ENCODE peak calls at places on chromosome 16, in four cellular contexts. O, P, R and B are unnamed samples.

GRCh38 chr16:58365623-58366022 is 26.6 kb upstream of the GINS3 start:
- DNase-seq in P (no peak), R (no peak), O (no peak), B (no peak)

GRCh38 chr16:6016530-6017184 is 919.1 kb upstream of the EEF2KMT start:
- DNase-seq in R (no peak), P (no peak), O (peak), B (peak)

GRCh38 chr16:56679813-56680212 is 2.5 kb upstream of the MT1X start:
- DNase-seq in O (no peak), P (no peak), R (no peak), B (no peak)

GRCh38 chr16:84836234-84836647 is 16.5 kb downstream of the CRISPLD2 start:
- DNase-seq in R (peak), O (peak), P (peak), B (peak)

GRCh38 chr16:27313422-27314160 is at the start of gene IL4R:
- DNase-seq in O (peak), R (peak), P (no peak), B (peak)

GRCh38 chr16:56871172-56871593 is 6.2 kb downstream of the SLC12A3 start:
- DNase-seq in R (no peak), O (peak), P (no peak), B (no peak)

GRCh38 chr16:27377666-27378485 is 24.1 kb upstream of the IL21R start:
- DNase-seq in R (no peak), P (no peak), O (no peak), B (no peak)

GRCh38 chr16:11310997-11311561 is 29.9 kb upstream of the PRM1 start:
- DNase-seq in P (no peak), O (no peak), R (no peak), B (no peak)

GRCh38 chr16:68079616-68080344 is 5.4 kb upstream of the NFATC3 start:
- DNase-seq in R (peak), O (peak), P (no peak), B (no peak)

GRCh38 chr16:15689290-15689689 is 39.2 kb downstream of the NDE1 start:
- DNase-seq in P (no peak), R (no peak), O (peak), B (no peak)

GRCh38 chr16:72221216-72221995 is 49.5 kb upstream of the PMFBP1 start:
- DNase-seq in O (peak), P (no peak), R (no peak), B (no peak)

GRCh38 chr16:72517154-72517553 is 345.2 kb upstream of the PMFBP1 start:
- DNase-seq in P (no peak), R (no peak), O (no peak), B (no peak)

GRCh38 chr16:2814757-2815298 is 2.2 kb upstream of the PRSS21 start:
- DNase-seq in R (peak), O (no peak), P (no peak), B (no peak)

GRCh38 chr16:66036162-66036561 is 330.3 kb upstream of the CDH5 start:
- DNase-seq in O (no peak), R (no peak), P (no peak), B (no peak)

GRCh38 chr16:71781741-71782140 is 26.9 kb downstream of the AP1G1 start:
- DNase-seq in O (peak), R (no peak), P (no peak), B (peak)

GRCh38 chr16:67259705-67260104 is 10.9 kb downstream of the SLC9A5 start:
- DNase-seq in O (no peak), P (no peak), R (peak), B (no peak)

GRCh38 chr16:50928065-50928464 is 186.2 kb downstream of the CYLD start:
- DNase-seq in R (no peak), O (no peak), P (no peak), B (no peak)

GRCh38 chr16:54156349-54156748 is 130.2 kb downstream of the IRX3 start:
- DNase-seq in R (no peak), O (no peak), P (no peak), B (no peak)

GRCh38 chr16:83109736-83110135 is 483.0 kb downstream of the CDH13 start:
- DNase-seq in P (no peak), O (no peak), R (no peak), B (no peak)

GRCh38 chr16:22284637-22285515 is 12.3 kb upstream of the POLR3E start:
- DNase-seq in R (no peak), O (no peak), P (no peak), B (no peak)

GRCh38 chr16:81280393-81280792 is 34.4 kb upstream of the GAN start:
- DNase-seq in R (no peak), O (peak), P (no peak), B (no peak)

GRCh38 chr16:72937360-72937759 is 110.6 kb downstream of the ZFHX3 start:
- DNase-seq in R (peak), O (no peak), P (no peak), B (no peak)

GRCh38 chr16:74740795-74741304 is 33.8 kb downstream of the FA2H start:
- DNase-seq in P (peak), R (peak), O (no peak), B (no peak)

GRCh38 chr16:84379731-84380369 is 11.5 kb downstream of the ATP2C2 start:
- DNase-seq in O (no peak), P (no peak), R (no peak), B (no peak)

GRCh38 chr16:25157476-25157875 is 45.9 kb downstream of the LCMT1 start:
- DNase-seq in P (no peak), R (no peak), O (no peak), B (peak)

GRCh38 chr16:51982715-51983680 is 563.9 kb downstream of the TOX3 start:
- DNase-seq in P (peak), R (no peak), O (peak), B (peak)

GRCh38 chr16:12305847-12306246 is 329.3 kb downstream of the SNX29 start:
- DNase-seq in R (no peak), P (no peak), O (no peak), B (no peak)

GRCh38 chr16:69590590-69590989 is 24.8 kb downstream of the NFAT5 start:
- DNase-seq in R (no peak), P (no peak), O (no peak), B (no peak)

GRCh38 chr16:67649494-67649931 is 4.6 kb downstream of the CARMIL2 start:
- DNase-seq in P (no peak), O (no peak), R (no peak), B (no peak)

DNA sequence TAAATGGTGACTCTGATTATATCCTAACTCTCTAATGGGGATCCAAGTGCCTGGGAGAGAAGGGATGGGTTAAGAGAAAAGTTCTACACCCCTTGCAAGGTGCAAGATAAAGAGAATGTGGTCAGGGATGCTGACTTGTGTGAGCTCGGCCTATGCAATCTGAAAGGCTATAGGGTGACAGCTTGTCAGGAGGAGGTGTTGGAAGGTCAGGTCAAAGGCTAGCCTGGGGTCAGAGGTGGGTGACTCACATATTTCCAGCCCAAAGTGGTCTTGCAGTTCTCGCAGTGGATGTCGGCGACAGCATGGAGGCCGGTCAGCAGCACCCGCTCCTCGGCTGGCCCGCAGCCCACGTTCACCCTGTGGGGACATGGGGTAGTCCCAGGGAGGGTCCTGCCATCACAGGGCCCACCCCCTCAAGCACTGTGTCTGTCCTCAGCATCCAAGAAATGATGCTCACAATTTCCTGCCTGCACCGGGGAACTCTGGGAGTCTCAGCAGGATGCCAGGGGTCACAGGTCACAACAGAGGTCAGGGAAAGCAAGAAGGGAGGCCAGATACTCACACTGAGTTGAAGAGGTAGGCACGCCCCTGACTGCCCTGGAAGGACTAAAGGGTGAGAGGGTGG is 1.4 kb downstream of the YPEL3 start:
- DNase-seq in R (no peak), O (no peak), P (no peak), B (no peak)
- H3K4me3 ChIP-seq in R (peak), O (peak), P (no peak), B (no peak)

DNA sequence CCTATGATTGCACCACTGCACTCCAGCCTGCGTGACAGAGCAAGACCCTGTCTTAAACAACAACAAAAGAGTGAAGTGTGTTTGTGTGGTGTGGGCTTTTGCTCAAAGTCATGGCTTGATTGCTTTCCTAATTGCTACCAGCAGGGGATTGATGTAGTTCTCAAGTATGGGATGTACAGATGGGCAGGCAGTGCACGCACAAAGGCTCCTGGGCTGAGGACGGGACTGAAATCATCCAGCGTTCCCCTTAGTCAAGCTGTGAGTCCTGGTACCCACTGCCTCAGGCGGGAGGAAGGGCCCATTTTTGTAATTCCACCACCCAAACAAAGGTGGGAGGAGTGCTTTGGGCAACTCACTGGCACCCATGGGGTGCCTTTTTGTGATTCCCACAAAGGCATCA is 47.3 kb downstream of the GDE1 start:
- DNase-seq in R (no peak), O (no peak), P (no peak), B (no peak)
- TF ChIP-seq CTCF in R (no peak), O (no peak), P (no peak), B (no peak)

GRCh38 chr16:89100601-89101302 is 7.1 kb downstream of the ACSF3 start:
- DNase-seq in O (no peak), R (no peak), P (no peak), B (no peak)
- H3K4me3 ChIP-seq in O (no peak), R (no peak), P (no peak), B (no peak)

DNA sequence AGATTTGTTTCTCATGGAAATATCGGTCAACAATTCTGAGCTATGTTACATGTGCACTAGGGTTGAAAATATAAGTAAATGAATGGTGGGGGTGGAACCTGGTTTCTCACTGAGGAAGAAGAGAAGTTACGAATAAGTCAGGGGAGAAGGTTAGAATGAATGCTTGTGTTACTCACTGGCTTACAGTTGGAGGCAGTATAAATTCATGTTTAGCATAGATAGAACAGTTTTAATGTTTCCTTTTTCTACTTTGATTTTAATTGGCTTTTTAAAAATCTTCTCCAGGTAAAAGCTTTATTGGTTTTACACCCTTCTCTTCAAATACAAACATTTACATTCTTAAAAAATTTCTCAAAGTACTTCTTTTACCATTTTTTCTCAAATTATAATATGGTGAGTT is 1113.7 kb downstream of the CDH11 start:
- DNase-seq in O (no peak), P (no peak), R (no peak), B (no peak)
- TF ChIP-seq CTCF in O (no peak), P (no peak), R (no peak), B (no peak)

GRCh38 chr16:1342526-1343427 is 8.9 kb downstream of the TSR3 start:
- DNase-seq in O (peak), R (peak), P (peak), B (peak)
- H3K4me3 ChIP-seq in O (no peak), R (no peak), P (peak), B (peak)

GRCh38 chr16:4593069-4593468 is 21.6 kb downstream of the UBALD1 start:
- DNase-seq in P (no peak), O (no peak), R (no peak), B (no peak)

GRCh38 chr16:4599545-4599944 is 15.1 kb downstream of the UBALD1 start:
- DNase-seq in R (no peak), P (no peak), O (no peak), B (no peak)

GRCh38 chr16:4599037-4599436 is 15.7 kb downstream of the UBALD1 start:
- DNase-seq in P (no peak), R (no peak), O (no peak), B (no peak)

GRCh38 chr16:4594433-4595410 is 20.0 kb downstream of the UBALD1 start:
- DNase-seq in R (no peak), P (no peak), O (no peak), B (no peak)

DNA sequence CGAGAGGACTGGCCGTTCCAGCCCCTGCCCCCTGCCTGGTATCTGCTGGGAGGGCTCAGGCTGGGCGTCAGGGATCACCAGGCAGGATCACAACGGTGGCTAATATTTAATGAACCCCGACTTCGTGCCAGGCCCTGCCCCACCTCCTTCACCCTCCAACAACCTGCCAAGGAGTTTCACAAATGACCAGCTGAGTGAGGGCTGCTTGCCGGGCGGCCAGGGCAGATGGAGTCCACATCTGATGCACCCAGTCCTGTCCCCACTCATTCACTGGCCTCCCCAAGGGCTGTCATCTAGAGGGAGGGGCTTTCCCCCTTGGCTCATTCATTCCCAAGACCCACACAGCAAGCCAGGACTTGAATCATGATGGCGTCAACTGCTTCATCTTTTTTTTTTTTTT is 17.5 kb downstream of the UBALD1 start:
- DNase-seq in P (peak), R (no peak), O (no peak), B (peak)
- TF ChIP-seq CTCF in P (no peak), R (no peak), O (no peak), B (no peak)

GRCh38 chr16:8915722-8916321 is 33.7 kb downstream of the LITAFD start:
- DNase-seq in P (no peak), R (no peak), O (no peak), B (no peak)

GRCh38 chr16:8912793-8913192 is 30.6 kb downstream of the LITAFD start:
- DNase-seq in P (no peak), O (no peak), R (no peak), B (no peak)

GRCh38 chr16:8908779-8909468 is 26.8 kb downstream of the LITAFD start:
- DNase-seq in O (no peak), P (no peak), R (no peak), B (no peak)

GRCh38 chr16:8916541-8917225 is 34.5 kb downstream of the LITAFD start:
- DNase-seq in R (no peak), P (no peak), O (no peak), B (no peak)

DNA sequence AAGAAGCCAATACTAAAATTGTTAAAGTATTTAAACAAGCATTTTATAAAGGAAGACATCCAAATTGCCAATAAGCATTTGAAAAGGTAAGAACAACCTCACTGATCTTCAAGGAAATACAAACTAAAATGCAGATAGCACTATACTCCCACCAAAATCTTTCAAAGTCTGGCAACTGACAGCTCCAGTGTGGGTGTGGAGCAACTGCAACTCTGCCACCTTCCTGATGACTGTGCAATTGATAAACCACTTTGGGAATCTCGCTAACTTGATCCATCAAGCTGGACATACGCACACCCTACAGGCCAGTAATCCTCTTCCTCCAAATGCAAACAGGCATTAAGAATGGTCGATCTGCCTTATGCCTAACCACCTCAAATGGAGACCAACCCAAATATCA is 31.9 kb downstream of the LITAFD start:
- DNase-seq in P (no peak), R (no peak), O (no peak), B (no peak)
- H3K4me3 ChIP-seq in P (no peak), R (no peak), O (no peak), B (no peak)

GRCh38 chr16:78249056-78249455 is 149.6 kb downstream of the WWOX start:
- DNase-seq in O (no peak), P (no peak), R (no peak), B (no peak)
- TF ChIP-seq CTCF in O (no peak), P (no peak), R (no peak), B (peak)